ENCODE peak calls at places on chromosome 15, in eight cellular contexts. M, R, E, C, Q, P, H and J are unnamed samples.

GRCh38 chr15:95698230-95698629 is 632.3 kb upstream of the NR2F2 start:
- DNase-seq in P (no peak), R (no peak), H (peak; percentile 16), E (no peak), C (no peak), Q (no peak), M (no peak), J (no peak)

GRCh38 chr15:40053234-40054055 is 14.5 kb upstream of the SRP14 start:
- DNase-seq in C (no peak), P (no peak), H (no peak), R (no peak), Q (no peak), M (no peak), E (no peak), J (no peak)

GRCh38 chr15:76844096-76844495 is 61.0 kb downstream of the SCAPER start:
- DNase-seq in E (no peak), H (peak; percentile 28), Q (no peak), M (no peak), R (no peak), P (no peak), C (peak; percentile 26), J (no peak)

GRCh38 chr15:69758810-69759410 is 306.3 kb downstream of the RPLP1 start:
- DNase-seq in Q (peak; percentile 78), H (peak; percentile 77), C (peak; percentile 79), E (peak; percentile 64), M (no peak), R (peak; percentile 96), P (no peak), J (no peak)

GRCh38 chr15:40050788-40051615 is 12.0 kb upstream of the SRP14 start:
- DNase-seq in Q (no peak), H (peak; percentile 43), C (peak; percentile 51), M (no peak), R (no peak), E (no peak), P (no peak), J (peak; percentile 51)

GRCh38 chr15:67840747-67841634 is 1.1 kb upstream of the RNU6-1 start:
- DNase-seq in M (no peak), R (no peak), E (no peak), Q (no peak), C (peak; percentile 72), P (no peak), H (peak; percentile 54), J (no peak)

GRCh38 chr15:72057548-72058091 is 60.3 kb downstream of the MYO9A start:
- DNase-seq in R (no peak), E (no peak), H (no peak), Q (no peak), C (peak; percentile 29), M (no peak), P (no peak), J (no peak)

GRCh38 chr15:74302821-74303359 is 64.6 kb downstream of the CYP11A1 start:
- DNase-seq in H (peak; percentile 41), Q (peak; percentile 40), P (no peak), R (peak; percentile 57), C (no peak), E (peak; percentile 46), M (peak; percentile 77), J (peak; percentile 77)